ENCODE peak calls at places on chromosomes 1 and 21, in ten cellular contexts. W is dorsolateral prefrontal cortex, R is astrocyte of the cerebellum, K is sigmoid colon, I is fibroblast of pulmonary artery, E is psoas muscle, B is prostate gland, Q is HFF-Myc, U is IMR-90, J is brain microvascular endothelial cell. H is an unnamed sample.

GRCh38 chr1:180571832-180572636 is 13.3 kb downstream of the OVAAL start:
- DNase-seq in W (no peak), R (no peak), K (no peak), I (no peak), E (no peak), B (no peak), Q (no peak), U (peak), J (no peak), H (peak)

GRCh38 chr1:198725090-198725489 is 86.2 kb downstream of the PTPRC start:
- DNase-seq in W (no peak), R (no peak), K (no peak), I (no peak), E (no peak), B (no peak), Q (no peak), U (peak), J (no peak), H (peak)

GRCh38 chr1:168148916-168149315 is 12.2 kb upstream of the GPR161 start:
- DNase-seq in W (no peak), R (no peak), K (no peak), I (no peak), E (no peak), B (no peak), Q (no peak), U (no peak), J (no peak), H (no peak)

GRCh38 chr1:23460519-23460918 is 23.5 kb downstream of the ASAP3 start:
- DNase-seq in W (no peak), R (no peak), K (no peak), I (no peak), E (no peak), B (no peak), Q (no peak), U (no peak), J (no peak), H (peak)

GRCh38 chr1:86508583-86508969 is 38.3 kb upstream of the CLCA4 start:
- DNase-seq in W (no peak), R (no peak), K (no peak), I (no peak), E (no peak), B (no peak), Q (no peak), U (peak), J (no peak), H (no peak)

GRCh38 chr1:205243355-205244191 is 15.8 kb downstream of the TMCC2 start:
- DNase-seq in W (no peak), R (no peak), K (no peak), I (no peak), E (no peak), B (no peak), Q (no peak), U (no peak), J (no peak), H (no peak)

GRCh38 chr1:18799454-18799853 is 60.0 kb downstream of the TAS1R2 start:
- DNase-seq in W (no peak), R (no peak), K (no peak), I (no peak), E (no peak), B (no peak), Q (no peak), U (no peak), J (no peak), H (no peak)

GRCh38 chr1:10128081-10128765 is 82.1 kb upstream of the KIF1B start:
- DNase-seq in W (no peak), R (no peak), K (no peak), I (no peak), E (no peak), B (no peak), Q (no peak), U (no peak), J (no peak), H (no peak)

GRCh38 chr1:9892563-9893528 is 17.2 kb downstream of the CTNNBIP1 start:
- DNase-seq in W (no peak), R (no peak), K (no peak), I (peak), E (no peak), B (peak), Q (peak), U (peak), J (peak), H (peak)

GRCh38 chr1:58919226-58919985 is 135.6 kb upstream of the JUN start:
- DNase-seq in W (no peak), R (no peak), K (no peak), I (no peak), E (no peak), B (no peak), Q (no peak), U (no peak), J (no peak), H (no peak)

GRCh38 chr1:168827557-168827956 is 98.6 kb upstream of the DPT start:
- DNase-seq in W (no peak), R (no peak), K (no peak), I (no peak), E (no peak), B (no peak), Q (no peak), U (no peak), J (no peak), H (no peak)

GRCh38 chr1:212529211-212529731 is 79.3 kb upstream of the ATF3 start:
- DNase-seq in W (no peak), R (peak), K (no peak), I (no peak), E (no peak), B (no peak), Q (peak), U (peak), J (no peak), H (no peak)

GRCh38 chr21:34344584-34344983 is 19.2 kb upstream of the KCNE2 start:
- DNase-seq in W (no peak), R (no peak), K (no peak), I (no peak), E (no peak), B (no peak), Q (no peak), U (peak), J (no peak), H (no peak)
- H3K4me3 ChIP-seq in W (no peak), R (no peak), K (no peak), I (no peak), E (no peak), B (no peak), Q (no peak), U (no peak), J (no peak), H (no peak)

DNA sequence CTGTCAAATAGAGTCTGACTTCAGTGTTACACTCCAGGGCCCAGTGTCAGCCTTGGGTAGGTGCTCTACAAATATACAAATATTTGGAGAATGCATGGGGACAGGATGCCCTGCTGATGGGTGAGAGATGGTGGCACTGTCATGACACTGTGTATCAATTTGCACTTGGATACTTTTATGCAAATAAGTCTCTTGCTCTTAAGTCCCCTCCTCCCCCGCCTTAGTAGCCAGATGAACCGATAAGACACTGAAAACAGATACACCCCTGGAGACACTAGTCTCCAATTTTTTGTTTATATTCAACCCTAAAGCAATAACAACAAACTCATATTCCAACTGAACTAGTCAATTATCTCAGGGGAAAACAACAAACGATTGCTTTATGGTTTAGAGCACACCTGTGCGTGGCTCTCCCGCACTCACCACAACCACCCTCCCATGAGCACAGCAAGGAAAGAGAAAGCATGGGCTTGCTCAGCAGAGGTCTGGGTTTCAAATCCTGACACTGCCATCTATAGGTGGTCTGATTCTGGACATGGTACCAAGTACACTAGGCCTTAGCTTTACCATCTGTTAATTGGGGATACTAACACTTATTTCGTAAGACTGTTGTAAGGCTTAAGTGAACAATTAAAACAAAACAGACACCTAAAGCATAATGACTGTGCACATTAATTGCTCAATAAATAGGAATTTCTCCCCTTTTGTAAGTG is 50.3 kb downstream of the HIVEP3 start:
- DNase-seq in W (no peak), R (no peak), K (no peak), I (no peak), E (no peak), B (no peak), Q (no peak), U (no peak), J (no peak), H (peak)
- TF ChIP-seq CTCF in W (no peak), R (no peak), K (no peak), I (peak), E (peak), B (no peak), Q (peak), U (no peak), J (peak), H (no peak)

GRCh38 chr1:48058135-48058534 is 61.0 kb upstream of the TRABD2B start:
- DNase-seq in W (no peak), R (no peak), K (no peak), I (no peak), E (no peak), B (no peak), Q (no peak), U (no peak), J (no peak), H (no peak)
- H3K4me3 ChIP-seq in W (no peak), R (no peak), K (no peak), I (no peak), E (no peak), B (no peak), Q (no peak), U (no peak), J (no peak), H (no peak)

GRCh38 chr1:14138135-14138506 is 438.1 kb downstream of the PRDM2 start:
- DNase-seq in W (no peak), R (no peak), K (no peak), I (no peak), E (no peak), B (no peak), Q (no peak), U (no peak), J (no peak), H (peak)

GRCh38 chr1:14137411-14138134 is 437.6 kb downstream of the PRDM2 start:
- DNase-seq in W (no peak), R (no peak), K (no peak), I (no peak), E (no peak), B (no peak), Q (no peak), U (no peak), J (no peak), H (peak)

GRCh38 chr1:14136881-14137280 is 436.9 kb downstream of the PRDM2 start:
- DNase-seq in W (no peak), R (no peak), K (no peak), I (no peak), E (no peak), B (no peak), Q (no peak), U (no peak), J (no peak), H (peak)

GRCh38 chr1:14140800-14141526 is 441.0 kb downstream of the PRDM2 start:
- DNase-seq in W (peak), R (peak), K (no peak), I (no peak), E (peak), B (peak), Q (no peak), U (no peak), J (no peak), H (no peak)

GRCh38 chr1:14138627-14139026 is 438.6 kb downstream of the PRDM2 start:
- DNase-seq in W (peak), R (no peak), K (no peak), I (no peak), E (no peak), B (no peak), Q (no peak), U (no peak), J (no peak), H (no peak)
- TF ChIP-seq CTCF in W (no peak), R (peak), K (no peak), I (no peak), E (no peak), B (no peak), Q (no peak), U (no peak), J (no peak), H (peak)

GRCh38 chr1:20342294-20343148 is 51.8 kb downstream of the VWA5B1 start:
- DNase-seq in W (no peak), R (no peak), K (no peak), I (no peak), E (no peak), B (no peak), Q (no peak), U (no peak), J (no peak), H (no peak)
- H3K4me3 ChIP-seq in W (peak), R (no peak), K (peak), I (no peak), E (peak), B (no peak), Q (no peak), U (no peak), J (no peak), H (no peak)

GRCh38 chr1:8674912-8675311 is 142.5 kb downstream of the RERE start:
- DNase-seq in W (no peak), R (no peak), K (no peak), I (no peak), E (no peak), B (no peak), Q (no peak), U (peak), J (no peak), H (peak)

GRCh38 chr1:8670371-8670818 is 147.0 kb downstream of the RERE start:
- DNase-seq in W (no peak), R (no peak), K (no peak), I (no peak), E (no peak), B (no peak), Q (no peak), U (no peak), J (no peak), H (peak)

GRCh38 chr1:8669608-8670335 is 147.7 kb downstream of the RERE start:
- DNase-seq in W (no peak), R (no peak), K (no peak), I (no peak), E (no peak), B (no peak), Q (no peak), U (no peak), J (no peak), H (no peak)

GRCh38 chr1:8667869-8668595 is 149.4 kb downstream of the RERE start:
- DNase-seq in W (no peak), R (no peak), K (no peak), I (peak), E (no peak), B (no peak), Q (no peak), U (peak), J (no peak), H (no peak)

DNA sequence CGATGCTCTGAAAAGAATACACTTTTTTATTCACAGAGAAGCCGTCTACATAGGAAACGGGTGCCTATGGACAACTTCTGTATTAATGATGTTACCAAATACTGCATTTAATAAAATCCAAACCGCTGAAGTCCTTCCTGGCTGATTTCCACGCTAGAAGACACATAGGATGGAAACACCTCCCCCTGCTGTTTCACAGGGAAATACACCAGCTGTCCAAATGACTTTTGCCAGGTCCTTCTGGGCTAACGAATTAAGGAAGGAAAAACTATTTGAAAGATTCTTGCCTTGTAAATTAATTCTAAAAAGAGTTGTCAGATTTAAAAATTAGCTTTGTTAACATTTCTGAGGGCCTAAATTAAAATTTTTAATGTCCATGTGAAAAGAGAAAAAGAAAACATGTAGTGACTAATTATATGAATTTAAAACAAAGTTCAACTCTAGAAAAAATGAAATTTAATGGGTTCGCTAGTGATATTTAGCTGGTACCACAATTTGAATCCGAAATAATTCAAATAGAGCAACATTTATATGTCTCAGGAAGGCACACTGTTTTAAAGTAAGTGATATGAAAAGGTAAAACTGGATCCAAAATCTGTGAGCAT is 146.0 kb downstream of the RERE start:
- DNase-seq in W (peak), R (peak), K (peak), I (peak), E (no peak), B (peak), Q (no peak), U (peak), J (peak), H (peak)
- TF ChIP-seq CTCF in W (peak), R (peak), K (peak), I (peak), E (peak), B (peak), Q (peak), U (peak), J (peak), H (peak)